ENCODE peak calls at places on chromosome 4, in six cellular contexts. Z is spleen, N is Peyer's patch, K is suprapubic skin, F is esophagus squamous epithelium, W is right lobe of liver. X is an unnamed sample. For H3K4me1, the result is how much of the 10 kb centered on the place peaks cover.

GRCh38 chr4:55397024-55397520 is 1.3 kb downstream of the TMEM165 start:
- DNase-seq in Z (no peak), N (no peak), K (no peak), F (no peak), W (no peak), X (peak)

GRCh38 chr4:109350121-109350520 is 47.7 kb upstream of the COL25A1 start:
- DNase-seq in Z (no peak), N (no peak), K (no peak), F (no peak), W (no peak), X (no peak)

GRCh38 chr4:177001271-177002175 is 208.8 kb upstream of the VEGFC start:
- DNase-seq in Z (no peak), N (no peak), K (no peak), F (no peak), W (no peak), X (no peak)

GRCh38 chr4:106569151-106570029 is 200.8 kb upstream of the GIMD1 start:
- DNase-seq in Z (no peak), N (no peak), K (peak), F (no peak), W (no peak), X (no peak)

GRCh38 chr4:148850257-148850995 is 408.2 kb upstream of the NR3C2 start:
- DNase-seq in Z (no peak), N (no peak), K (no peak), F (no peak), W (no peak), X (no peak)

GRCh38 chr4:147581601-147582350 is 35.4 kb upstream of the TMEM184C start:
- DNase-seq in Z (no peak), N (no peak), K (no peak), F (no peak), W (no peak), X (no peak)

GRCh38 chr4:38663801-38664703 is at the start of gene KLF3:
- DNase-seq in Z (peak), N (peak), K (peak), F (peak), W (peak), X (peak)

GRCh38 chr4:147828361-147828760 is 96.5 kb downstream of the ARHGAP10 start:
- DNase-seq in Z (no peak), N (no peak), K (no peak), F (no peak), W (no peak), X (no peak)

GRCh38 chr4:8911311-8912088 is 39.9 kb upstream of the HMX1 start:
- DNase-seq in Z (peak), N (no peak), K (peak), F (no peak), W (peak), X (peak)

GRCh38 chr4:139018971-139019758 is 3.6 kb downstream of the NOCT start:
- DNase-seq in Z (no peak), N (no peak), K (no peak), F (no peak), W (no peak), X (no peak)

GRCh38 chr4:4874254-4874653 is 14.8 kb downstream of the MSX1 start:
- DNase-seq in Z (no peak), N (no peak), K (no peak), F (no peak), W (no peak), X (no peak)

GRCh38 chr4:164871673-164872072 is 5.3 kb upstream of the APELA start:
- DNase-seq in Z (no peak), N (no peak), K (no peak), F (no peak), W (no peak), X (no peak)

GRCh38 chr4:164872481-164872880 is 4.5 kb upstream of the APELA start:
- DNase-seq in Z (no peak), N (no peak), K (no peak), F (no peak), W (no peak), X (no peak)

GRCh38 chr4:164874791-164875190 is 2.2 kb upstream of the APELA start:
- DNase-seq in Z (no peak), N (no peak), K (no peak), F (no peak), W (no peak), X (no peak)

GRCh38 chr4:164880489-164881262 is 3.7 kb downstream of the APELA start:
- DNase-seq in Z (no peak), N (no peak), K (no peak), F (no peak), W (no peak), X (no peak)

DNA sequence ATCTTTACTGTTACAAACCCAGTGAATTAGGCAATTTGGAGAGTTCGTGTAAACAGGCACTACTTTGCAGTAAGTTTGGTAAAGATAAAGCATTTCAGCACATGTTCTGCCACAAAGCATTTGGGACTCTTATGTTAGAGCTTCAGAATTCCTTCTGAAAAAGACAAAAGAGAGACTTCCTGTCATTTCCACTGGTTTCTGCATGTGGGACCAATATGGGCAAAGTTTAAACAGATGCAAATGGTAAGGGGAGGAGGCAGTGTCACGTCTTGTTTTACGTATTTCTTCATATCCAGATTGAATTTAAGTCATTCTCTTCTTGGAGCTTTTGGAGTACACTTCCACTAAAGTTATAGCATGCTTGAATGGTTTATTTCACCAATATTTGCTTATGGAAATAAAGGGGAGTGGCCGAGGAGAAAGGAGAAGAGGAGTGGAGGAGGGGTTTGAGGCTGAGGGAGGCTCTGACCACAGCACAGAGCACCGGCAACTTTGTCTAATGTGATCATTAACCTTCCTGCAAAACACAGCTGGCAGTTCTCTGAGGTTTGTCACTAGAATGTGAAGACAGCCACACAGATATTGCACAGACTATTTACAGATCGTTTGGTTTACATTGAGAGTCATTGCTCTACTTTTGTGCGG is at the start of gene APELA:
- DNase-seq in Z (no peak), N (no peak), K (no peak), F (no peak), W (no peak), X (no peak)
- H3K27ac ChIP-seq in Z (no peak), N (no peak), K (no peak), F (no peak), W (no peak), X (no peak)

GRCh38 chr4:917466-917865 is 14.7 kb downstream of the GAK start:
- DNase-seq in Z (peak), N (no peak), K (no peak), F (no peak), W (no peak), X (no peak)
- H3K4me1 ChIP-seq in Z (half or more), N (under half), K (under half), F (under half), W (under half), X (under half)

DNA sequence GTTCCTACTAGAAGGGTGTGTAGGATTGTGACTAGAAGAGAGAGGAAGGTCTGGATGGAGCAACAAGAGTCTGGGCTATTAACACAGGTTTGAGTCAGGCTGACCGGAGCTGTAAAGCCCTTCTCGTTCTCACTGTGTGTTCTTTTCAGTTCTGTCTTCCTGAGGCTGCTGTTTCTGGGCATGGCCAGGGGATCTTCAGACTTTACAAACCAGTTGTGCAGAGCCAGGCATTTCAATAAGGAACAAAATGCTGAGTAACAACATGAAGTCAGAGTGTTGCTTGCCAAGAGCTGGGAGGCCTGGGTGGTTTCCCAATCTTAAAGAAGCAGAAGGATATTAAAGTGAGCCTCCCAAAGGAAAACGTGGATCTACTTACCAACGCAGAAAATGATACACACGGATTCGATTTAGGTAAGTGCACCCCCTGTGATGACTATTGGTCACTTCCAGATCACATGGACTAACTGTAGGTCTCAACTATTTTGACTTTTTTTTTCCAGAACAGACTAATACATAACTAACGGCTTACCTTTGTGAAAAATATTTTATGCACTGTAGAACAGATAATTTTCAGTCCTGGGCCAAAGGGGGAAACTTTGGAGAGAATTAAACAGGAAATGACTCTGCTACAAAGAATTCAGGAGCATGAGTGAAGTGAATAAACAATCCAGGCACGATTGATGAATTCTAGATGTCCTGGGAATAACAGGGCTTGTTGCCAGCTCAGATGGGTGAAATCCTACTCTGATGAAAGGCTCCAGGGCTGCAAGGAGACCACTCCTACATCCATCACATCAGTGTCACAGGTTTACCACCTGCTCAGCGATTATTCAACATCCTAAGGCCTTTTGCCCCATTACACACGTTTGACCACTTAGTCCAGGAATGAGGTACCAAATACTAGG is 94.5 kb downstream of the ANXA3 start:
- DNase-seq in Z (no peak), N (no peak), K (peak), F (no peak), W (no peak), X (peak)
- TF ChIP-seq POLR2A in Z (no peak), N (no peak), K (no peak), F (no peak), W (peak), X (no peak)

GRCh38 chr4:112637552-112637866 is 566 bp downstream of the LARP7 start:
- DNase-seq in Z (no peak), N (no peak), K (no peak), F (no peak), W (no peak), X (no peak)
- H3K27ac ChIP-seq in Z (peak), N (peak), K (peak), F (peak), W (peak), X (peak)

DNA sequence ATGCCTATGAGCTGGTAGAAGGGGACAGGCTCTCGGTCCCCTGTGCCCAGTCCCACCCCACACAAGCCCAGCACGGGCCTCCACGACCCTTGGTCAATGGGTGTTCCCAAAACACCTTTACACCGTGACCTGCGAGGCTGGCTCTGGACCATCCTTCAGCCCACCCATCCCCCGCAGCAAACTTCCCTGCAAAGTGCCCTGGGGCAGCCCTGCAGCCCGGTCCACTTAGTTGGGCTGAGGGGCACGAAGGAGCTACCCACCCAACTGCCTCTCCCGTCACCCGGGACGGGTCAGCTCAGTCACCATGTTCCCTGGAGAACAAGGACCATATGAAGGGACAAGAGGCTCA is 23.4 kb downstream of the WDR1 start:
- DNase-seq in Z (no peak), N (no peak), K (no peak), F (no peak), W (peak), X (no peak)
- H3K4me1 ChIP-seq in Z (half or more), N (under half), K (half or more), F (under half), W (under half), X (half or more)

GRCh38 chr4:184805462-184806245 is 20.1 kb downstream of the ACSL1 start:
- DNase-seq in Z (peak), N (peak), K (peak), F (no peak), W (peak), X (no peak)
- TF ChIP-seq POLR2A in Z (no peak), N (no peak), K (no peak), F (no peak), W (peak), X (no peak)

GRCh38 chr4:16897991-16898827 is at the start of gene LDB2:
- DNase-seq in Z (no peak), N (no peak), K (peak), F (no peak), W (peak), X (peak)
- H3K27ac ChIP-seq in Z (peak), N (no peak), K (peak), F (peak), W (peak), X (peak)

DNA sequence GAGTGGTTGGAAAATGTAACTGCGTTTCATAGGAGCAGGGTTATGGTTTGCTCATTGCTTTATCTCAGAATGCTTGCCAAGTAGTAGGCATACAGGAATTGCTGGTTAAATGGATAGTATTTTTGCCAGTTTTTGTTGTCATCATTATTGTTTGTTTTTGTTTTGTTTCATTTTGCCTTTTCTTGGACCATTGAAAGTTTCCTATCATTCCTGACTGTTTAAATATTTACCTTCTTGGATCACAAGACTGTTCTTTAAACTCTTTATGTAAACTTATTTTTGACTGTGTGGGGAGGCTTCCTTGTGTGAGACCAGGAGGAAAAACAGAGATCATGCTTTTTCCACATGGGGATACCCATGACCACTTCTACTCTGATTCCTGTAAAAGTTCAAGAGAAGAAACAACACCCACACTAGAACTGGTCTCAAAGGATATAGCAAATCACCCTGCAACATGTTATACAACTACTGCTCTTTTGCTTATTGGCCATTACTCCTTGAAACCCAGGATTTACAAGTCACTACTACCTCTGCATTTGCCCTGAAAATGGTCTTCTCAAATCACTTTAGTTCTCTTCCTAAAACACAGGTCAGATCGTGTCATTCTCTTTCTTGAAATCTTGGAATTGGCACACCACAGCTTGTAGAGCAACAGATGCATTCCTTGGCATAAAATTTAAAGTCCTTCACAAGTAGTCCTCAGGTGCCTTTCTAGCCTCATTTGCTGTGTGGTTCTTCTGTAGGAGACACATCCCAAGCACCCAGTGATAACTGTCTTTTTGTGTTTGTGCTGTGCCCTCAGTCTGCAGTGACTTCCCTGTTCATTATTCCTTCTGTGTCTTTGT is 51.3 kb downstream of the FNIP2 start:
- DNase-seq in Z (no peak), N (no peak), K (no peak), F (no peak), W (no peak), X (no peak)
- H3K4me1 ChIP-seq in Z (under half), N (under half), K (half or more), F (under half), W (half or more), X (under half)

GRCh38 chr4:3478446-3479357 is 15.6 kb downstream of the DOK7 start:
- DNase-seq in Z (no peak), N (no peak), K (no peak), F (no peak), W (no peak), X (no peak)
- TF ChIP-seq POLR2A in Z (no peak), N (no peak), K (no peak), F (no peak), W (no peak), X (no peak)

X was measured in sigmoid colon.